ENCODE peak calls at places on chromosomes 7 and 10, in eight cellular contexts. V is ureter; L is tibial nerve; U is OCI-LY7; B is HCT116; H is GM13977; P is stimulated activated naive CD8-positive, alpha-beta T cell treated with anti-CD3 and anti-CD28 coated beads, Interleukin-15, Interleukin-2, amounts not matched to agents 100 U/mL and 50 U/mL, for 24 hours; O is fibroblast of gingiva. E is an unnamed sample.

GRCh38 chr7:31059551-31059950 is 7.4 kb downstream of the ADCYAP1R1 start:
- DNase-seq in L (no peak), H (no peak), P (no peak), V (no peak), U (no peak), O (no peak), B (no peak), E (no peak)

GRCh38 chr7:87416682-87417587 is 58.5 kb downstream of the ABCB4 start:
- DNase-seq in H (peak), V (peak), B (peak), L (peak), U (peak), O (peak), P (peak), E (peak)

GRCh38 chr7:4103352-4104091 is 578.6 kb upstream of the FOXK1 start:
- DNase-seq in V (peak), O (no peak), B (peak), L (no peak), H (no peak), U (peak), P (no peak), E (peak)

GRCh38 chr7:84100866-84101265 is 93.7 kb downstream of the SEMA3A start:
- DNase-seq in P (no peak), V (no peak), H (no peak), O (peak), B (peak), L (no peak), U (no peak), E (no peak)

GRCh38 chr7:51249991-51250390 is 66.6 kb downstream of the COBL start:
- DNase-seq in L (no peak), H (no peak), O (no peak), U (no peak), P (no peak), V (no peak), B (no peak), E (no peak)

GRCh38 chr7:120654241-120654640 is 203.7 kb downstream of the TSPAN12 start:
- DNase-seq in V (no peak), L (no peak), P (no peak), U (no peak), H (no peak), B (no peak), O (no peak), E (no peak)

GRCh38 chr10:127743205-127743604 is 6.2 kb downstream of the FOXI2 start:
- DNase-seq in U (no peak), P (no peak), B (no peak), L (no peak), H (no peak), V (no peak), O (no peak), E (no peak)

GRCh38 chr10:127216284-127216683 is 19.9 kb upstream of the INSYN2A start:
- DNase-seq in L (no peak), U (no peak), B (no peak), V (no peak), P (no peak), H (no peak), O (no peak), E (no peak)

GRCh38 chr7:148149730-148150129 is 440.8 kb upstream of the C7orf33 start:
- DNase-seq in H (no peak), B (no peak), V (no peak), O (no peak), P (no peak), U (no peak), L (no peak), E (no peak)

GRCh38 chr7:35424869-35425495 is 171.1 kb upstream of the TBX20 start:
- DNase-seq in V (no peak), B (peak), H (peak), P (peak), U (peak), O (peak), L (peak), E (peak)

GRCh38 chr10:49634053-49634660 is 20.3 kb downstream of the CHAT start:
- DNase-seq in U (no peak), O (no peak), H (no peak), P (no peak), B (no peak), L (no peak), V (no peak), E (no peak)

GRCh38 chr7:118104812-118105441 is 79.0 kb upstream of the LSM8 start:
- DNase-seq in U (peak), V (no peak), H (peak), O (peak), L (no peak), B (peak), P (no peak), E (peak)

GRCh38 chr7:106083717-106084116 is 28.4 kb downstream of the SYPL1 start:
- DNase-seq in P (no peak), H (no peak), V (no peak), U (no peak), O (no peak), B (no peak), L (no peak), E (no peak)

GRCh38 chr10:94358480-94358879 is 4.3 kb downstream of the NOC3L start:
- DNase-seq in L (no peak), H (no peak), B (peak), P (no peak), O (peak), U (no peak), V (no peak), E (peak)

GRCh38 chr7:77238703-77239136 is 39.1 kb upstream of the FGL2 start:
- DNase-seq in L (no peak), V (no peak), H (no peak), B (no peak), U (no peak), P (no peak), O (no peak), E (no peak)

GRCh38 chr7:39616138-39616537 is 7.2 kb upstream of the RALA start:
- DNase-seq in V (no peak), O (no peak), P (no peak), B (no peak), L (no peak), H (no peak), U (no peak), E (no peak)